ENCODE peak calls at places on chromosomes 11 and 22, in four cellular contexts. One of them, this sample, is unnamed.

GRCh38 chr11:36890841-36891240 is 292.8 kb upstream of the RAG2 start:
- DNase-seq in neural crest cell: no peak
- DNase-seq in CD4-positive, alpha-beta T cell: no peak
- DNase-seq in ascending aorta: no peak
- DNase-seq in this sample: no peak

GRCh38 chr22:33112606-33113005 is 54.4 kb upstream of the SYN3 start:
- DNase-seq in neural crest cell: no peak
- DNase-seq in CD4-positive, alpha-beta T cell: no peak
- DNase-seq in ascending aorta: no peak
- DNase-seq in this sample: no peak

GRCh38 chr11:27420722-27421572 is 51.6 kb downstream of the LGR4 start:
- DNase-seq in neural crest cell: no peak
- DNase-seq in CD4-positive, alpha-beta T cell: no peak
- DNase-seq in ascending aorta: no peak
- DNase-seq in this sample: no peak

GRCh38 chr11:2139691-2140337 is 625 bp upstream of the IGF2 start:
- DNase-seq in neural crest cell: no peak
- DNase-seq in CD4-positive, alpha-beta T cell: no peak
- DNase-seq in ascending aorta: no peak
- DNase-seq in this sample: no peak

GRCh38 chr11:132452616-132453015 is 1079.7 kb downstream of the OPCML start:
- DNase-seq in neural crest cell: no peak
- DNase-seq in CD4-positive, alpha-beta T cell: no peak
- DNase-seq in ascending aorta: no peak
- DNase-seq in this sample: no peak

GRCh38 chr11:69006816-69007215 is 6.2 kb downstream of the MRGPRF start:
- DNase-seq in neural crest cell: no peak
- DNase-seq in CD4-positive, alpha-beta T cell: no peak
- DNase-seq in ascending aorta: no peak
- DNase-seq in this sample: no peak

GRCh38 chr11:60905551-60906113 is 753 bp downstream of the PRPF19 start:
- DNase-seq in neural crest cell: no peak
- DNase-seq in CD4-positive, alpha-beta T cell: no peak
- DNase-seq in ascending aorta: no peak
- DNase-seq in this sample: no peak

GRCh38 chr11:64764753-64765152 is 5.0 kb upstream of the PYGM start:
- DNase-seq in neural crest cell: no peak
- DNase-seq in CD4-positive, alpha-beta T cell: no peak
- DNase-seq in ascending aorta: no peak
- DNase-seq in this sample: no peak

GRCh38 chr11:77191823-77192495 is 63.9 kb downstream of the MYO7A start:
- DNase-seq in neural crest cell: peak
- DNase-seq in CD4-positive, alpha-beta T cell: peak
- DNase-seq in ascending aorta: no peak
- DNase-seq in this sample: no peak

GRCh38 chr22:30827646-30828045 is 133.0 kb downstream of the OSBP2 start:
- DNase-seq in neural crest cell: no peak
- DNase-seq in CD4-positive, alpha-beta T cell: no peak
- DNase-seq in ascending aorta: no peak
- DNase-seq in this sample: no peak

GRCh38 chr11:19370100-19370861 is 129.5 kb upstream of the E2F8 start:
- DNase-seq in neural crest cell: no peak
- DNase-seq in CD4-positive, alpha-beta T cell: no peak
- DNase-seq in ascending aorta: no peak
- DNase-seq in this sample: no peak

GRCh38 chr11:57440744-57441414 is 14.0 kb upstream of the SLC43A3 start:
- DNase-seq in neural crest cell: no peak
- DNase-seq in CD4-positive, alpha-beta T cell: no peak
- DNase-seq in ascending aorta: no peak
- DNase-seq in this sample: no peak

GRCh38 chr11:129992161-129992944 is 10.3 kb downstream of the PRDM10 start:
- DNase-seq in neural crest cell: no peak
- DNase-seq in CD4-positive, alpha-beta T cell: peak
- DNase-seq in ascending aorta: no peak
- DNase-seq in this sample: no peak

GRCh38 chr11:27075192-27075591 is 34.6 kb downstream of the BBOX1 start:
- DNase-seq in neural crest cell: no peak
- DNase-seq in CD4-positive, alpha-beta T cell: no peak
- DNase-seq in ascending aorta: no peak
- DNase-seq in this sample: no peak

GRCh38 chr11:47523491-47524199 is 29.3 kb downstream of the CELF1 start:
- DNase-seq in neural crest cell: no peak
- DNase-seq in CD4-positive, alpha-beta T cell: no peak
- DNase-seq in ascending aorta: no peak
- DNase-seq in this sample: peak

GRCh38 chr11:27699242-27699925 is 871 bp downstream of the BDNF start:
- DNase-seq in neural crest cell: peak
- DNase-seq in CD4-positive, alpha-beta T cell: no peak
- DNase-seq in ascending aorta: no peak
- DNase-seq in this sample: no peak

GRCh38 chr22:45302047-45302446 is 7.7 kb upstream of the FAM118A start:
- DNase-seq in neural crest cell: no peak
- DNase-seq in CD4-positive, alpha-beta T cell: no peak
- DNase-seq in ascending aorta: no peak
- DNase-seq in this sample: no peak

GRCh38 chr11:1053121-1053901 is 16.8 kb upstream of the MUC6 start:
- DNase-seq in neural crest cell: no peak
- DNase-seq in CD4-positive, alpha-beta T cell: no peak
- DNase-seq in ascending aorta: no peak
- DNase-seq in this sample: no peak

GRCh38 chr22:33600113-33600512 is 320.2 kb downstream of the LARGE1 start:
- DNase-seq in neural crest cell: no peak
- DNase-seq in CD4-positive, alpha-beta T cell: no peak
- DNase-seq in ascending aorta: no peak
- DNase-seq in this sample: no peak

GRCh38 chr11:131977854-131978253 is 607.4 kb downstream of the NTM start:
- DNase-seq in neural crest cell: no peak
- DNase-seq in CD4-positive, alpha-beta T cell: no peak
- DNase-seq in ascending aorta: no peak
- DNase-seq in this sample: no peak

GRCh38 chr11:66956689-66957290 is 1.4 kb downstream of the PC start:
- DNase-seq in neural crest cell: no peak
- DNase-seq in CD4-positive, alpha-beta T cell: no peak
- DNase-seq in ascending aorta: no peak
- DNase-seq in this sample: no peak

GRCh38 chr11:67303132-67303988 is at the start of gene SSH3:
- DNase-seq in neural crest cell: no peak
- DNase-seq in CD4-positive, alpha-beta T cell: no peak
- DNase-seq in ascending aorta: no peak
- DNase-seq in this sample: no peak

GRCh38 chr22:28394711-28395110 is 284.9 kb downstream of the TTC28 start:
- DNase-seq in neural crest cell: no peak
- DNase-seq in CD4-positive, alpha-beta T cell: no peak
- DNase-seq in ascending aorta: no peak
- DNase-seq in this sample: no peak

GRCh38 chr22:44848296-44848741 is 95.9 kb downstream of the ARHGAP8 start:
- DNase-seq in neural crest cell: no peak
- DNase-seq in CD4-positive, alpha-beta T cell: no peak
- DNase-seq in ascending aorta: no peak
- DNase-seq in this sample: no peak

GRCh38 chr22:37018815-37019308 is 385 bp downstream of the TST start:
- DNase-seq in neural crest cell: peak
- DNase-seq in CD4-positive, alpha-beta T cell: no peak
- DNase-seq in ascending aorta: peak
- DNase-seq in this sample: no peak

GRCh38 chr11:995058-995751 is 41.3 kb downstream of the MUC6 start:
- DNase-seq in neural crest cell: no peak
- DNase-seq in CD4-positive, alpha-beta T cell: no peak
- DNase-seq in ascending aorta: no peak
- DNase-seq in this sample: no peak

GRCh38 chr11:11857769-11858168 is 16.0 kb downstream of the USP47 start:
- DNase-seq in neural crest cell: no peak
- DNase-seq in CD4-positive, alpha-beta T cell: no peak
- DNase-seq in ascending aorta: no peak
- DNase-seq in this sample: no peak

GRCh38 chr22:24758164-24758799 is 16.2 kb downstream of the PIWIL3 start:
- DNase-seq in neural crest cell: peak
- DNase-seq in CD4-positive, alpha-beta T cell: peak
- DNase-seq in ascending aorta: no peak
- DNase-seq in this sample: no peak

GRCh38 chr11:121892863-121893262 is 223.2 kb downstream of the BLID start:
- DNase-seq in neural crest cell: no peak
- DNase-seq in CD4-positive, alpha-beta T cell: no peak
- DNase-seq in ascending aorta: no peak
- DNase-seq in this sample: no peak

GRCh38 chr11:122163420-122163819 is 47.4 kb upstream of the BLID start:
- DNase-seq in neural crest cell: no peak
- DNase-seq in CD4-positive, alpha-beta T cell: no peak
- DNase-seq in ascending aorta: no peak
- DNase-seq in this sample: no peak

GRCh38 chr11:21640491-21640890 is 552.4 kb upstream of the ANO5 start:
- DNase-seq in neural crest cell: no peak
- DNase-seq in CD4-positive, alpha-beta T cell: no peak
- DNase-seq in ascending aorta: no peak
- DNase-seq in this sample: no peak

GRCh38 chr11:95016133-95016532 is 8.9 kb upstream of the KDM4E start:
- DNase-seq in neural crest cell: no peak
- DNase-seq in CD4-positive, alpha-beta T cell: no peak
- DNase-seq in ascending aorta: no peak
- DNase-seq in this sample: no peak

GRCh38 chr11:96254087-96254486 is 88.9 kb downstream of the MAML2 start:
- DNase-seq in neural crest cell: no peak
- DNase-seq in CD4-positive, alpha-beta T cell: peak
- DNase-seq in ascending aorta: no peak
- DNase-seq in this sample: no peak

GRCh38 chr22:38266120-38266519 is 6.7 kb downstream of the TMEM184B start:
- DNase-seq in neural crest cell: no peak
- DNase-seq in CD4-positive, alpha-beta T cell: no peak
- DNase-seq in ascending aorta: no peak
- DNase-seq in this sample: no peak

GRCh38 chr11:3169952-3170755 is 5.0 kb upstream of the OSBPL5 start:
- DNase-seq in neural crest cell: no peak
- DNase-seq in CD4-positive, alpha-beta T cell: no peak
- DNase-seq in ascending aorta: no peak
- DNase-seq in this sample: no peak

GRCh38 chr11:4607782-4608666 is at the start of gene TRIM68:
- DNase-seq in neural crest cell: peak
- DNase-seq in CD4-positive, alpha-beta T cell: peak
- DNase-seq in ascending aorta: peak
- DNase-seq in this sample: peak
- TF ChIP-seq CTCF in neural crest cell: no peak
- TF ChIP-seq CTCF in CD4-positive, alpha-beta T cell: no peak
- TF ChIP-seq CTCF in ascending aorta: no peak
- TF ChIP-seq CTCF in this sample: no peak

GRCh38 chr11:118956847-118957469 is 860 bp downstream of the UPK2 start:
- DNase-seq in neural crest cell: no peak
- DNase-seq in CD4-positive, alpha-beta T cell: no peak
- DNase-seq in ascending aorta: no peak
- DNase-seq in this sample: no peak
- TF ChIP-seq CTCF in neural crest cell: peak
- TF ChIP-seq CTCF in CD4-positive, alpha-beta T cell: peak
- TF ChIP-seq CTCF in ascending aorta: no peak
- TF ChIP-seq CTCF in this sample: no peak

GRCh38 chr11:39361557-39361956 is 2097.9 kb downstream of the LRRC4C start:
- DNase-seq in neural crest cell: no peak
- DNase-seq in CD4-positive, alpha-beta T cell: no peak
- DNase-seq in ascending aorta: no peak
- DNase-seq in this sample: no peak

GRCh38 chr11:39367526-39367925 is 2091.9 kb downstream of the LRRC4C start:
- DNase-seq in neural crest cell: no peak
- DNase-seq in CD4-positive, alpha-beta T cell: no peak
- DNase-seq in ascending aorta: no peak
- DNase-seq in this sample: no peak

DNA sequence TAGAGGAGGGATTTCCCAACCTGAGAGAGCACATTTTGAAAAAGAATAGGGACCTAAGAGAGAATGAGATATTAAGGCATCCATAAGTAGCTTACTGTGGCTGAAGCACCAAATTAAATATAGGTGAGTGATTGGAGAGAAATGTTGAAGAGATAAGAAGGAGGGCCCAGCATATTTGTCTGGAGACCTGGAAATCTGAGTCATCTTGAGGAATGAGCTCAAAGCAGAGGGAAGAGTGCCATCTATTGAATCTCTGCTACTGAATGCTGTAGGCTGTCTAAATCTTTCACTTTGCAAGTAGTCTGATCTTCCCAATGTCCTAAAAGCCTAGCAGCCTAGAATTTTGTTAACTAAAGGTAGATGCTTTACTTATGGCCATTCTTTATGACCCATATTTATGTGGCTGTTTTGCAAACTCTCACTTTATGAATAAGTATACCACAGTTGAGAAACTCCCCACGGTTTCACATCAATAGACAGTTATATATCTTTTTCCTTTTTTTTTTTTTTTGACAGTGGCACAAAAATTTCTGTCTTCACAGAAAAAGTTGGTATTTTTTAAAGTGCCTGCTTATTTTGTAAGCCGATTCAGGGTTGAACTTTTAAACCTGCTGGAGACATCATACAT is 2093.5 kb downstream of the LRRC4C start:
- DNase-seq in neural crest cell: no peak
- DNase-seq in CD4-positive, alpha-beta T cell: no peak
- DNase-seq in ascending aorta: no peak
- DNase-seq in this sample: no peak
- TF ChIP-seq CTCF in neural crest cell: no peak
- TF ChIP-seq CTCF in CD4-positive, alpha-beta T cell: no peak
- TF ChIP-seq CTCF in ascending aorta: no peak
- TF ChIP-seq CTCF in this sample: no peak

GRCh38 chr11:10303558-10304363 is 1.1 kb upstream of the ADM start:
- DNase-seq in neural crest cell: no peak
- DNase-seq in CD4-positive, alpha-beta T cell: no peak
- DNase-seq in ascending aorta: no peak
- DNase-seq in this sample: no peak
- TF ChIP-seq CTCF in neural crest cell: no peak
- TF ChIP-seq CTCF in CD4-positive, alpha-beta T cell: no peak
- TF ChIP-seq CTCF in ascending aorta: no peak
- TF ChIP-seq CTCF in this sample: no peak

GRCh38 chr11:5037926-5038325 is 8.4 kb upstream of the OR52J3 start:
- DNase-seq in neural crest cell: no peak
- DNase-seq in CD4-positive, alpha-beta T cell: no peak
- DNase-seq in ascending aorta: no peak
- DNase-seq in this sample: no peak
- TF ChIP-seq CTCF in neural crest cell: no peak
- TF ChIP-seq CTCF in CD4-positive, alpha-beta T cell: no peak
- TF ChIP-seq CTCF in ascending aorta: no peak
- TF ChIP-seq CTCF in this sample: no peak

DNA sequence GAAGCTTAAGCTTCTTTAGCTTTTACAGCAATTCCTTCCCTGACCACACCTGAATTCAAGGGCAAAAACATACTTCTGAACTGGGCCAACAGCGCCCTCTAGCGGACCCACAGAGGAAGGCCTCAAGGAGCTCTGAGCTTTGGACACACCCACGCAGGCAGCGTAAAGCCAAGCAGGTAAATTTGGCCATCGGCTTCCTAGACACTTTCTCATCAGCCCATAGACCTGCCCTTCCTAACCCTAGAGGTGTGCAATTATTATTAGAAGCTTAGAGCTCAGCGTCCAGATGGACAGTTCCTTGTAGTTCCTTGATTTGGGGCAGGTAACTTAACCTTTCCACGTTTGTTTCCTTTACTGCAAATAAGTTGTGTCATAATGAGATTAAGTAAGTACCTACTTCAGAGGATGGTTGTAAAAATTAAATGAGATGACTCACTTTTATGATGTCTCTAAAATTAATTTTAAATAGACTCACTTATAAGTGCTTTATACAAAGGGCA is 25.7 kb upstream of the HMGXB4 start:
- DNase-seq in neural crest cell: peak
- DNase-seq in CD4-positive, alpha-beta T cell: peak
- DNase-seq in ascending aorta: no peak
- DNase-seq in this sample: no peak
- TF ChIP-seq CTCF in neural crest cell: peak
- TF ChIP-seq CTCF in CD4-positive, alpha-beta T cell: peak
- TF ChIP-seq CTCF in ascending aorta: peak
- TF ChIP-seq CTCF in this sample: peak

GRCh38 chr11:102305352-102306047 is 11.8 kb upstream of the BIRC3 start:
- DNase-seq in neural crest cell: no peak
- DNase-seq in CD4-positive, alpha-beta T cell: no peak
- DNase-seq in ascending aorta: no peak
- DNase-seq in this sample: no peak
- TF ChIP-seq CTCF in neural crest cell: no peak
- TF ChIP-seq CTCF in CD4-positive, alpha-beta T cell: no peak
- TF ChIP-seq CTCF in ascending aorta: no peak
- TF ChIP-seq CTCF in this sample: no peak